ENCODE peak calls at places on chromosomes 5 and 9, in five cellular contexts. R is brain microvascular endothelial cell, S is HCT116, F is colonic mucosa, M is left ventricle myocardium inferior. J is an unnamed sample.

GRCh38 chr5:14242871-14243383 is 99.8 kb downstream of the TRIO start:
- DNase-seq in R (no peak), S (no peak), F (no peak), M (no peak), J (no peak)

GRCh38 chr5:143788401-143788800 is 23.6 kb upstream of the HMHB1 start:
- DNase-seq in R (no peak), S (no peak), F (no peak), M (no peak), J (no peak)

GRCh38 chr5:94276751-94277150 is 341.7 kb downstream of the KIAA0825 start:
- DNase-seq in R (no peak), S (no peak), F (no peak), M (no peak), J (no peak)

GRCh38 chr5:119367502-119368237 is 11.9 kb downstream of the TNFAIP8 start:
- DNase-seq in R (no peak), S (no peak), F (no peak), M (no peak), J (no peak)

GRCh38 chr5:133337795-133338445 is 274.4 kb downstream of the FSTL4 start:
- DNase-seq in R (no peak), S (no peak), F (no peak), M (no peak), J (peak)

GRCh38 chr9:6811436-6811835 is 53.7 kb downstream of the KDM4C start:
- DNase-seq in R (no peak), S (no peak), F (no peak), M (no peak), J (no peak)

GRCh38 chr9:12808569-12808968 is 33.7 kb downstream of the LURAP1L start:
- DNase-seq in R (no peak), S (no peak), F (no peak), M (no peak), J (no peak)

GRCh38 chr5:141692919-141693848 is 11.2 kb upstream of the ARAP3 start:
- DNase-seq in R (no peak), S (no peak), F (no peak), M (no peak), J (no peak)

GRCh38 chr5:34715711-34716110 is 59.6 kb downstream of the RAI14 start:
- DNase-seq in R (no peak), S (no peak), F (no peak), M (no peak), J (no peak)

GRCh38 chr5:140013536-140013935 is 29.6 kb downstream of the NRG2 start:
- DNase-seq in R (no peak), S (no peak), F (no peak), M (no peak), J (no peak)

GRCh38 chr9:70987986-70988385 is 133.4 kb downstream of the TRPM3 start:
- DNase-seq in R (peak), S (no peak), F (no peak), M (no peak), J (no peak)

GRCh38 chr5:54610197-54610898 is 92.8 kb downstream of the SNX18 start:
- DNase-seq in R (no peak), S (no peak), F (no peak), M (no peak), J (no peak)

GRCh38 chr5:453725-454481 is 10.9 kb downstream of the EXOC3 start:
- DNase-seq in R (no peak), S (no peak), F (no peak), M (peak), J (no peak)

GRCh38 chr5:94782376-94782775 is 163.9 kb downstream of the SLF1 start:
- DNase-seq in R (no peak), S (no peak), F (no peak), M (no peak), J (no peak)

GRCh38 chr5:17221843-17222614 is 4.6 kb downstream of the BASP1 start:
- DNase-seq in R (no peak), S (no peak), F (no peak), M (no peak), J (no peak)

GRCh38 chr5:137566780-137567179 is 67.7 kb upstream of the SPOCK1 start:
- DNase-seq in R (no peak), S (no peak), F (no peak), M (no peak), J (no peak)

GRCh38 chr5:137565450-137565849 is 66.3 kb upstream of the SPOCK1 start:
- DNase-seq in R (no peak), S (no peak), F (no peak), M (no peak), J (no peak)

GRCh38 chr5:137566118-137566541 is 67.0 kb upstream of the SPOCK1 start:
- DNase-seq in R (peak), S (no peak), F (no peak), M (no peak), J (no peak)

GRCh38 chr5:137564475-137564961 is 65.4 kb upstream of the SPOCK1 start:
- DNase-seq in R (no peak), S (no peak), F (no peak), M (no peak), J (no peak)

GRCh38 chr5:137567226-137567625 is 68.1 kb upstream of the SPOCK1 start:
- DNase-seq in R (no peak), S (no peak), F (no peak), M (no peak), J (no peak)
- H3K27ac ChIP-seq in R (no peak), S (no peak), F (no peak), M (no peak), J (no peak)

DNA sequence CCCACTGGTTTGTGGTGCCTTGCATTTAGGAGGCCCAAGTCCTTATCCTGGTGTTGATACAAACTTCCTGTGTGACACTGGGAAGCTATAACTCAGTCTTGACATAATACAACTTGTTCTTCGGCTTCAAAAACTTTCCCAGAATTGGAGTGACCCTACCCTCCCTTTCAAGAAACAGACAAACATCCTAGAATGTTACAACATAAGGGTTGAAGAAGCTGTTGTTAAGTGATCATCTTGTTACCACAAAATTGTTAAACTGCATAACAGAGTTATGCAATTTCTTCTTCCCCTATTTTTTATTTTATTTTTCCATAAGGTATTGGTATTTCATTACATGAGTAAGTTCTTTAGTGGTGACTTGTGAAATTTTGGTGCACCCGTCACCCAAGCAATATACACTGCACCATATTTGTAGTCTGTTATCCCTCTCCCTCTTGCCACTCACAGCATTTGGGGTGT is 21.3 kb downstream of the TLR4 start:
- DNase-seq in R (no peak), S (no peak), F (no peak), M (no peak), J (no peak)
- H3K27ac ChIP-seq in R (no peak), S (no peak), F (no peak), M (peak), J (peak)

GRCh38 chr9:110742741-110743371 is 74.3 kb downstream of the MUSK start:
- DNase-seq in R (peak), S (no peak), F (no peak), M (no peak), J (no peak)
- H3K27ac ChIP-seq in R (peak), S (peak), F (peak), M (peak), J (peak)

DNA sequence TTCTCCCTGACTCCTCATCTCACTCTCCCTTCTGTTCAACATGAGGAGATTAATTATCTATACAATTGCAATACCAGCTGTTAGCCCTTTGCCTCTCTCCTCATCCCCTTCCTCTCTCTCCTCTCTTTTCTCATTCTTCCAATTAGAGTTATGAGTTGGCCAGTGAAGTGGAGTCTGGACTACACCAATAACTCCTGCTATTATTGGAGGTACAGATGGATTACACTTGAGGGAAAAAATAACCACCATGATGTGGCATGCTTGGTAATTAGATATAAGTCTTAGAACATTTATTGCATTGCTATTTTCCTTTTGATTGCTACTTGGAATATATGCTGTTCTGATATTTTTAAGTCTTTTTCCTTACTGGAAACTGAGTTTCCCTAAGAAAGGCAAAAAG is 159.2 kb downstream of the FRMD3 start:
- DNase-seq in R (no peak), S (no peak), F (no peak), M (no peak), J (no peak)
- H3K27ac ChIP-seq in R (no peak), S (no peak), F (no peak), M (no peak), J (no peak)

GRCh38 chr9:133112361-133113026 is 8.5 kb downstream of the RALGDS start:
- DNase-seq in R (no peak), S (no peak), F (no peak), M (peak), J (peak)

GRCh38 chr9:133111461-133112360 is 9.3 kb downstream of the RALGDS start:
- DNase-seq in R (no peak), S (no peak), F (no peak), M (no peak), J (no peak)

GRCh38 chr9:133107961-133108793 is 12.9 kb downstream of the RALGDS start:
- DNase-seq in R (no peak), S (no peak), F (no peak), M (peak), J (no peak)

GRCh38 chr9:133108794-133109641 is 12.0 kb downstream of the RALGDS start:
- DNase-seq in R (no peak), S (no peak), F (no peak), M (peak), J (no peak)

DNA sequence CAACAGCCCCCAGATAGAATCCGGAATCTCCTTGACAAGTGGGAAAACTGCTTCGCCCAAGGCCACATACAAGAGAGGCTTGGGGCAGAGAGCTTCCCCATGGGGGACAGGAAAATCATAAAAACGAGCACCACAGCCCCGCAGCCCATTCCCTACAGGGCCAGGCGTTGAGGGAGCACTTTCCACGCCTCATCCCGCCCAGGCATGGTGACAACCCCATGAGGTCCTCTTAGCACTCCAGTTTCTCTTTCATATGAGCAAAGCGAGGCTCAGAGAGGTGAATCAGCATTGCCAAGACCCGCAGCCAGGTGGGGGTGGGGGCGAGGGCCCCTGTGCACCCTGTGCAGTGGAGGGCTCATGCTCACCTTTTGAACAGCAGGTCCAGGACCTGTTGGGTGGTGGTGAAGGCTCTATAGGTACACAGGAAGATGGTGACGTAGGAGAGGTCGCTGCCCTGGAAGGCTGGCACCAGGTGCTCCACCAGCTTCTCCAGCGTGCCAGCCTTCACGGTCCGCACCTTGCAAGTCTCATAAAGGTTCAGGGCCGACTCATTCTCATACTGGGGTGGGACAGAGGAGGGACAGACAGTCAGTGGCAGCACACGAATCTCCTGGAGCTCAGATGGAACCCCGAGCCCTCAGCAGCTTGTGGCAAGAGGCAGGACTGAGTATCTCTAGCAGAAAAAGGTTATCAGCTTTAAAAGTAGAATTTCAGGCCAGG is 10.9 kb downstream of the RALGDS start:
- DNase-seq in R (no peak), S (no peak), F (no peak), M (peak), J (no peak)
- H3K27ac ChIP-seq in R (no peak), S (no peak), F (no peak), M (no peak), J (no peak)

GRCh38 chr9:73133042-73133651 is 18.5 kb upstream of the ANXA1 start:
- DNase-seq in R (no peak), S (no peak), F (no peak), M (no peak), J (no peak)
- H3K27ac ChIP-seq in R (peak), S (peak), F (peak), M (peak), J (peak)

GRCh38 chr9:114109106-114109505 is 10.0 kb upstream of the KIF12 start:
- DNase-seq in R (no peak), S (no peak), F (no peak), M (no peak), J (no peak)

GRCh38 chr9:114110180-114110579 is 11.1 kb upstream of the KIF12 start:
- DNase-seq in R (no peak), S (no peak), F (no peak), M (no peak), J (no peak)

GRCh38 chr9:114114364-114114763 is 15.3 kb upstream of the KIF12 start:
- DNase-seq in R (no peak), S (no peak), F (no peak), M (no peak), J (no peak)

GRCh38 chr9:114112778-114113585 is 13.9 kb upstream of the KIF12 start:
- DNase-seq in R (peak), S (no peak), F (peak), M (peak), J (peak)

GRCh38 chr9:114112325-114112724 is 13.2 kb upstream of the KIF12 start:
- DNase-seq in R (no peak), S (no peak), F (no peak), M (no peak), J (no peak)
- H3K27ac ChIP-seq in R (no peak), S (no peak), F (no peak), M (peak), J (peak)

GRCh38 chr9:127020526-127021078 is 101.8 kb downstream of the ANGPTL2 start:
- DNase-seq in R (no peak), S (no peak), F (no peak), M (no peak), J (no peak)
- H3K27ac ChIP-seq in R (no peak), S (no peak), F (no peak), M (peak), J (peak)

DNA sequence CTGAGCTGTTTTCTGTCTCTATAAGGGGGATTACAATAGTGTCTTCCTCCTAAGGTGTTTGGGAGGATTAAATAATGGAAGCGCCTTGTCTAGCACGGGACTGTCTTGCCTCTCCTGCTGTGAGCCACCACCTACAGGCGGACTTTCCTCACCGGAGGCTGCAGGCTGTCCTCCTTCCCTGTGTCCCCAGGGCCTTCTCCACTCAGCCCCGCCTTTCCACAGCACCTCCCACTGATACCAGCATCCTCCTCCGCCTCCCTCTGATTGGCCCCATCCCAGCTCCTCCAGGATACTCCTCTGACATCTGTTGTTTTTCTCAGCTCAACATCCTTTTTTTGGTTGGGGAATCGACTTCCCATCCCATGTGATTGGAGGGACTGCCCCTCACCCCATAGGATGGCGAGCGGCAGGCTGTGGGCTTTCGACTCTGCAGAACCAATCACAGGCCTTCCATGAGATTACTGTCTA is 851 bp upstream of the ZDHHC12 start:
- DNase-seq in R (peak), S (peak), F (peak), M (peak), J (no peak)
- H3K27ac ChIP-seq in R (no peak), S (peak), F (peak), M (peak), J (peak)

J was measured in breast epithelium.